ENCODE peak calls at places on chromosomes 11 and 22, in eight cellular contexts. S is globus pallidus, G is T follicular helper cell, M is erythroblast, D is GM19239, N is NCI-H446 treated with DMSO at 0.1 percent for 48 hours, C is epithelial cell of esophagus, L is breast epithelium. I is an unnamed sample.
A peak's percentile ranks its signal among the peaks of the same experiment; 100 is the strongest.

GRCh38 chr11:102462610-102463009 is 10.0 kb upstream of the TMEM123 start:
- DNase-seq in S (no peak), G (no peak), M (no peak), D (no peak), N (no peak), C (no peak), L (no peak), I (no peak)

GRCh38 chr22:44582016-44582415 is 84.0 kb upstream of the RTL6 start:
- DNase-seq in S (no peak), G (no peak), M (no peak), D (no peak), N (no peak), C (no peak), L (no peak), I (no peak)

GRCh38 chr22:27405672-27406388 is 395.7 kb downstream of the MN1 start:
- DNase-seq in S (no peak), G (no peak), M (peak; percentile 57), D (peak; percentile 25), N (no peak), C (peak; percentile 65), L (no peak), I (peak; percentile 72)

GRCh38 chr11:128940603-128941002 is 2.1 kb downstream of the TP53AIP1 start:
- DNase-seq in S (no peak), G (no peak), M (no peak), D (no peak), N (no peak), C (peak; percentile 87), L (peak; percentile 71), I (no peak)

GRCh38 chr22:24805790-24806662 is at the start of gene SGSM1:
- DNase-seq in S (peak; percentile 69), G (peak; percentile 57), M (peak; percentile 82), D (peak; percentile 86), N (no peak), C (peak; percentile 53), L (peak; percentile 46), I (peak; percentile 91)

GRCh38 chr11:69803022-69803421 is 16.2 kb downstream of the FGF3 start:
- DNase-seq in S (no peak), G (no peak), M (no peak), D (no peak), N (no peak), C (no peak), L (no peak), I (no peak)

GRCh38 chr11:118224512-118225180 is at the start of gene JAML:
- DNase-seq in S (no peak), G (peak; percentile 56), M (no peak), D (no peak), N (no peak), C (no peak), L (no peak), I (no peak)

GRCh38 chr22:25048659-25049657 is 96.4 kb downstream of the KIAA1671 start:
- DNase-seq in S (peak; percentile 38), G (peak; percentile 57), M (peak; percentile 64), D (peak; percentile 71), N (no peak), C (peak; percentile 64), L (peak; percentile 31), I (no peak)

GRCh38 chr11:72864692-72865655 is 50.8 kb downstream of the ATG16L2 start:
- DNase-seq in S (no peak), G (no peak), M (no peak), D (no peak), N (peak; percentile 27), C (peak; percentile 3), L (no peak), I (no peak)

GRCh38 chr11:33633251-33634003 is 67.2 kb downstream of the C11orf91 start:
- DNase-seq in S (no peak), G (no peak), M (no peak), D (no peak), N (peak; percentile 12), C (peak; percentile 95), L (no peak), I (no peak)

GRCh38 chr22:46008291-46008690 is 31.3 kb upstream of the WNT7B start:
- DNase-seq in S (no peak), G (no peak), M (no peak), D (no peak), N (no peak), C (no peak), L (no peak), I (no peak)

GRCh38 chr22:47355776-47356432 is 593.5 kb downstream of the TBC1D22A start:
- DNase-seq in S (no peak), G (no peak), M (no peak), D (no peak), N (no peak), C (no peak), L (no peak), I (no peak)

GRCh38 chr11:121105063-121105480 is 4.0 kb downstream of the TECTA start:
- DNase-seq in S (peak; percentile 34), G (no peak), M (no peak), D (no peak), N (no peak), C (no peak), L (peak; percentile 23), I (no peak)

GRCh38 chr11:102914238-102915043 is 39.7 kb upstream of the MMP12 start:
- DNase-seq in S (no peak), G (no peak), M (no peak), D (no peak), N (no peak), C (peak; percentile 57), L (no peak), I (no peak)

GRCh38 chr11:19441288-19441687 is 200.5 kb upstream of the E2F8 start:
- DNase-seq in S (no peak), G (no peak), M (no peak), D (no peak), N (no peak), C (no peak), L (no peak), I (no peak)

GRCh38 chr11:10866893-10867331 is 9.1 kb upstream of the ZBED5 start:
- DNase-seq in S (no peak), G (no peak), M (no peak), D (no peak), N (no peak), C (peak; percentile 44), L (no peak), I (no peak)

GRCh38 chr11:122207921-122208764 is 92.1 kb upstream of the BLID start:
- DNase-seq in S (no peak), G (no peak), M (no peak), D (no peak), N (no peak), C (no peak), L (no peak), I (no peak)

GRCh38 chr11:105507496-105508254 is 102.2 kb upstream of the GRIA4 start:
- DNase-seq in S (no peak), G (no peak), M (no peak), D (no peak), N (no peak), C (no peak), L (no peak), I (no peak)

GRCh38 chr11:105100206-105100605 is 39.4 kb downstream of the CARD18 start:
- DNase-seq in S (no peak), G (no peak), M (no peak), D (no peak), N (no peak), C (peak; percentile 92), L (no peak), I (no peak)

GRCh38 chr22:24926428-24926725 is 20.1 kb downstream of the LHFPL7 start:
- DNase-seq in S (no peak), G (no peak), M (no peak), D (no peak), N (no peak), C (no peak), L (no peak), I (no peak)

GRCh38 chr11:85829172-85829571 is 18.2 kb upstream of the SYTL2 start:
- DNase-seq in S (no peak), G (no peak), M (no peak), D (no peak), N (no peak), C (no peak), L (no peak), I (no peak)

GRCh38 chr22:19885841-19886592 is 31.3 kb upstream of the GNB1L start:
- DNase-seq in S (no peak), G (no peak), M (no peak), D (no peak), N (no peak), C (no peak), L (no peak), I (no peak)

GRCh38 chr11:1458340-1459218 is 28.0 kb downstream of the MOB2 start:
- DNase-seq in S (peak; percentile 18), G (no peak), M (peak; percentile 25), D (no peak), N (no peak), C (peak; percentile 28), L (no peak), I (no peak)

GRCh38 chr22:49212002-49212401 is 615.7 kb downstream of the BRD1 start:
- DNase-seq in S (no peak), G (no peak), M (no peak), D (no peak), N (no peak), C (no peak), L (no peak), I (no peak)

GRCh38 chr22:27100323-27100722 is 442.9 kb downstream of the MIAT start:
- DNase-seq in S (no peak), G (no peak), M (no peak), D (no peak), N (no peak), C (no peak), L (no peak), I (no peak)

GRCh38 chr22:28917747-28918543 is 34.6 kb downstream of the ZNRF3 start:
- DNase-seq in S (no peak), G (no peak), M (no peak), D (no peak), N (peak; percentile 32), C (no peak), L (no peak), I (no peak)

GRCh38 chr22:20316217-20316843 is 3.5 kb downstream of the DGCR6L start:
- DNase-seq in S (no peak), G (no peak), M (no peak), D (no peak), N (no peak), C (no peak), L (peak; percentile 13), I (peak; percentile 56)

GRCh38 chr22:50694766-50695420 is 22.3 kb downstream of the SHANK3 start:
- DNase-seq in S (no peak), G (no peak), M (no peak), D (no peak), N (no peak), C (no peak), L (no peak), I (peak; percentile 53)

GRCh38 chr11:72314199-72314598 is 70.2 kb upstream of the PHOX2A start:
- DNase-seq in S (no peak), G (no peak), M (no peak), D (no peak), N (no peak), C (no peak), L (no peak), I (no peak)

GRCh38 chr22:23237841-23238240 is 57.5 kb downstream of the BCR start:
- DNase-seq in S (no peak), G (no peak), M (no peak), D (no peak), N (no peak), C (no peak), L (no peak), I (no peak)

GRCh38 chr11:43101113-43101512 is 210.7 kb upstream of the API5 start:
- DNase-seq in S (no peak), G (no peak), M (no peak), D (no peak), N (no peak), C (no peak), L (no peak), I (no peak)

GRCh38 chr11:65625628-65626342 is 10.2 kb downstream of the PCNX3 start:
- DNase-seq in S (peak; percentile 80), G (peak; percentile 36), M (peak; percentile 66), D (peak; percentile 87), N (no peak), C (peak; percentile 44), L (no peak), I (no peak)

GRCh38 chr11:12331239-12331874 is 46.0 kb upstream of the PARVA start:
- DNase-seq in S (peak; percentile 89), G (peak; percentile 63), M (peak; percentile 60), D (peak; percentile 15), N (peak; percentile 74), C (peak; percentile 81), L (peak; percentile 79), I (no peak)

GRCh38 chr11:15988693-15989231 is 367.6 kb downstream of the SOX6 start:
- DNase-seq in S (peak; percentile 14), G (no peak), M (peak; percentile 23), D (no peak), N (no peak), C (no peak), L (no peak), I (no peak)